ENCODE peak calls at places on chromosomes 11 and 22, in six cellular contexts. O, V, Y, H, L and B are unnamed samples.

GRCh38 chr11:12897390-12897789 is 111.7 kb upstream of the RASSF10 start:
- DNase-seq in O (no peak), V (no peak), Y (no peak), H (no peak), L (no peak), B (no peak)

GRCh38 chr11:63802637-63803414 is 10.4 kb upstream of the SPINDOC start:
- DNase-seq in O (no peak), V (peak; percentile 36), Y (no peak), H (no peak), L (no peak), B (no peak)

GRCh38 chr22:31625661-31626426 is 36.2 kb downstream of the PISD start:
- DNase-seq in O (peak; percentile 81), V (peak; percentile 38), Y (peak; percentile 50), H (no peak), L (peak; percentile 62), B (no peak)

GRCh38 chr22:26853071-26853470 is 195.7 kb downstream of the MIAT start:
- DNase-seq in O (no peak), V (no peak), Y (no peak), H (no peak), L (no peak), B (no peak)

GRCh38 chr11:93686812-93687211 is 25.3 kb downstream of the CEP295 start:
- DNase-seq in O (no peak), V (no peak), Y (no peak), H (no peak), L (no peak), B (no peak)

GRCh38 chr11:83070044-83070877 is 1.4 kb downstream of the RAB30 start:
- DNase-seq in O (peak; percentile 28), V (no peak), Y (no peak), H (no peak), L (no peak), B (no peak)

GRCh38 chr11:73187854-73188253 is 30.2 kb upstream of the P2RY2 start:
- DNase-seq in O (peak; percentile 47), V (no peak), Y (no peak), H (no peak), L (no peak), B (no peak)

GRCh38 chr11:26473216-26474194 is 98.6 kb downstream of the MUC15 start:
- DNase-seq in O (no peak), V (no peak), Y (no peak), H (no peak), L (no peak), B (no peak)

GRCh38 chr11:68857037-68857586 is 15.4 kb upstream of the CPT1A start:
- DNase-seq in O (no peak), V (no peak), Y (no peak), H (no peak), L (no peak), B (no peak)

GRCh38 chr11:86535773-86536172 is 136.6 kb downstream of the ME3 start:
- DNase-seq in O (no peak), V (no peak), Y (no peak), H (no peak), L (no peak), B (no peak)

GRCh38 chr11:86538223-86538548 is 134.2 kb downstream of the ME3 start:
- DNase-seq in O (no peak), V (no peak), Y (no peak), H (no peak), L (no peak), B (no peak)

GRCh38 chr11:86537541-86538222 is 134.7 kb downstream of the ME3 start:
- DNase-seq in O (no peak), V (no peak), Y (no peak), H (no peak), L (no peak), B (no peak)
- TF ChIP-seq CTCF in O (no peak), V (no peak), Y (no peak), H (no peak), L (no peak), B (peak; percentile 44)

GRCh38 chr11:18522388-18522787 is 4.4 kb downstream of the TSG101 start:
- DNase-seq in O (no peak), V (no peak), Y (no peak), H (no peak), L (no peak), B (no peak)
- TF ChIP-seq CTCF in O (no peak), V (no peak), Y (no peak), H (no peak), L (no peak), B (no peak)

DNA sequence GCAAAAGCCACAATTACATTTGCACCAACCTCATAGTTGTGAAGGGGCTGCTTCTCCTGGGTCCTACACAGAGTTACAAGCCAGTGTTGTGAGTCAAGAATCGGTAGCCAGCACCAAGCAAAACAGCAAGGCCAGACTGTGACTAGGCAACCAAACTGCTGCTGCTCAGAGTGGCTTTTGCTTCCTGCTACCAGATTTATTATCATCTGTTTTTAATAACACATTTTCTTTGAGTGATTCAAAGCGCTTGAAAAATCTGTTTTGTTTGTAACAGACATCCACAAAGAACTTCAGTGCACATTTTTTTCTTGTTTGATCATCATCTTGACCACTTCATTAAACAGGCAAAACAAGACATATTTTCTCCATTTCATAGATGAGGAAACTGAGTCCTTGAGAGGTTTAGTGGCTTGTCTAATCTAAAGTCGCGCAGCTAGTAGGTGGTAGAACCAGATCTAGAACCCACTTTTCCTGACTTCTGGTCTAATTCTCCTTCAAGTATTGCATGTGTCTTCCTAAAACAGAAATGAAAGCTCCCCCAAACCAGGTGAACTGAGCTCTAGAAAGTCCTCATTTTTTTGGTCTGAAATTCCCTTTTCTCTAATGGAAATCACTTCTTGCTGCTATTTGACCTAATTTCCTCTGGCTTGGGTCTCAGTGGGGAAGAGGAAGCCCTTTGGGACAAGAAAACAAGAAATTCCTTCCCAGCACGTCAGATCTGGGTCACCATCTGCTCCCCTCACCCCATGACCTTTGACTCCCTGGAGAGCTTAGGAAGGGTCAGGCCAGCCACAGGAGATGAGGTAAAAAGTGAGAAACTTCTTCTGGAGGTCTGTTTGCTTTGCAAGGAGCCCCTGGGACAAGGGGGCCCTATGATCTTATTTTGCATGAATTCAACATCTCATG is 39.9 kb downstream of the CWC15 start:
- DNase-seq in O (no peak), V (no peak), Y (no peak), H (no peak), L (no peak), B (no peak)
- TF ChIP-seq CTCF in O (no peak), V (no peak), Y (no peak), H (no peak), L (no peak), B (no peak)

GRCh38 chr11:61579398-61580291 is 1.2 kb downstream of the SYT7 start:
- DNase-seq in O (no peak), V (no peak), Y (no peak), H (no peak), L (no peak), B (no peak)
- TF ChIP-seq CTCF in O (no peak), V (no peak), Y (no peak), H (no peak), L (no peak), B (no peak)

DNA sequence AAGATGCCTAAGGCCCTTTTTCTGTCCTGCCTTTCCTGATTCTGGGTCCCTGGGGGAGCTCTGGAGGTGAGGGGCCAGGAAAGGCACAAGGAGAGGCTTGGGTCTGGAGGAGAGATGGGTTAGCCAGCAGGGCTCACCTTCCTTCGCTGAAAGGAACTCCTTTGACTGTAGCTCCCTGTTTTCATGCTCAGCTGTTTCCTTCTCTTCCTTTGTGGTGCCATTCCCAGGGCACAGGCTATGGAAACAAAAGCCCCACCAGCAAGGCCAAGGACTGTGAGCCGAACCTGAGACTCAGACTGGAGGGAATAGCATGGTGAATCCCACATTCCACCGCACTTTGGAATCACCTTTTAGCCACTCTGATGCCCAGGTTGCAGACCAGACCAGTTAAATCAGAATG is 10.5 kb downstream of the SLC43A3 start:
- DNase-seq in O (no peak), V (no peak), Y (no peak), H (no peak), L (no peak), B (no peak)
- TF ChIP-seq CTCF in O (no peak), V (no peak), Y (no peak), H (no peak), L (no peak), B (no peak)

GRCh38 chr11:45852712-45853101 is 5.4 kb downstream of the CRY2 start:
- DNase-seq in O (peak; percentile 39), V (no peak), Y (no peak), H (peak; percentile 65), L (no peak), B (no peak)
- TF ChIP-seq CTCF in O (no peak), V (no peak), Y (no peak), H (peak; percentile 62), L (no peak), B (no peak)

GRCh38 chr11:363948-364761 is 5.1 kb upstream of the B4GALNT4 start:
- DNase-seq in O (peak; percentile 82), V (peak; percentile 75), Y (no peak), H (no peak), L (peak; percentile 78), B (no peak)
- TF ChIP-seq CTCF in O (peak; percentile 44), V (peak; percentile 45), Y (no peak), H (peak; percentile 68), L (no peak), B (peak; percentile 45)

GRCh38 chr11:77020751-77021150 is 13.4 kb upstream of the B3GNT6 start:
- DNase-seq in O (no peak), V (no peak), Y (no peak), H (no peak), L (no peak), B (no peak)

GRCh38 chr11:77024745-77025144 is 9.5 kb upstream of the B3GNT6 start:
- DNase-seq in O (no peak), V (no peak), Y (no peak), H (no peak), L (no peak), B (no peak)

GRCh38 chr11:77014669-77015068 is 19.5 kb upstream of the B3GNT6 start:
- DNase-seq in O (no peak), V (no peak), Y (no peak), H (no peak), L (no peak), B (no peak)

GRCh38 chr11:77019976-77020591 is 14.1 kb upstream of the B3GNT6 start:
- DNase-seq in O (no peak), V (no peak), Y (no peak), H (no peak), L (no peak), B (no peak)
- TF ChIP-seq CTCF in O (no peak), V (no peak), Y (no peak), H (no peak), L (no peak), B (no peak)